ENCODE peak calls at places on chromosome 4, in six cellular contexts. Y, P, T, I, Q and X are unnamed samples.

GRCh38 chr4:118270492-118270891 is 82.3 kb downstream of the PRSS12 start:
- DNase-seq in Y (peak), P (no peak), T (no peak), I (peak), Q (peak), X (no peak)

GRCh38 chr4:55727746-55728145 is 91.6 kb upstream of the NMU start:
- DNase-seq in Y (no peak), P (no peak), T (no peak), I (no peak), Q (no peak), X (no peak)

GRCh38 chr4:76745264-76745663 is 152.7 kb downstream of the SOWAHB start:
- DNase-seq in Y (no peak), P (no peak), T (no peak), I (peak), Q (no peak), X (no peak)

GRCh38 chr4:82774711-82775171 is 23.9 kb downstream of the SCD5 start:
- DNase-seq in Y (no peak), P (no peak), T (no peak), I (peak), Q (no peak), X (no peak)

GRCh38 chr4:113869743-113870375 is 108.3 kb upstream of the CAMK2D start:
- DNase-seq in Y (peak), P (peak), T (peak), I (peak), Q (peak), X (no peak)

GRCh38 chr4:24476209-24476781 is 108.1 kb downstream of the DHX15 start:
- DNase-seq in Y (peak), P (no peak), T (no peak), I (peak), Q (peak), X (no peak)

GRCh38 chr4:48436318-48436717 is 46.8 kb upstream of the SLC10A4 start:
- DNase-seq in Y (peak), P (no peak), T (no peak), I (no peak), Q (no peak), X (no peak)

GRCh38 chr4:21544410-21544809 is 404.2 kb downstream of the KCNIP4 start:
- DNase-seq in Y (no peak), P (no peak), T (no peak), I (no peak), Q (no peak), X (no peak)

GRCh38 chr4:174318829-174319764 is 35.4 kb downstream of the CEP44 start:
- DNase-seq in Y (peak), P (no peak), T (no peak), I (peak), Q (peak), X (no peak)

GRCh38 chr4:106021737-106022410 is 126.6 kb downstream of the NPNT start:
- DNase-seq in Y (no peak), P (no peak), T (no peak), I (no peak), Q (no peak), X (no peak)

GRCh38 chr4:128863314-128864075 is 54.0 kb downstream of the JADE1 start:
- DNase-seq in Y (peak), P (peak), T (peak), I (peak), Q (peak), X (peak)

GRCh38 chr4:145976680-145977079 is 38.1 kb upstream of the ZNF827 start:
- DNase-seq in Y (no peak), P (no peak), T (no peak), I (no peak), Q (no peak), X (no peak)

GRCh38 chr4:113389160-113389559 is 339.7 kb downstream of the ANK2 start:
- DNase-seq in Y (no peak), P (no peak), T (no peak), I (no peak), Q (no peak), X (no peak)